ENCODE peak calls at places on chromosomes 11 and 22, in seven cellular contexts. X, S, G, M, Y, D and R are unnamed samples.

GRCh38 chr11:19814421-19814820 is 101.8 kb downstream of the NAV2 start:
- DNase-seq in X (no peak), S (no peak), G (no peak), M (no peak), Y (no peak), D (no peak), R (no peak)

GRCh38 chr22:48205790-48206189 is 1443.3 kb downstream of the TBC1D22A start:
- DNase-seq in X (no peak), S (no peak), G (no peak), M (no peak), Y (no peak), D (no peak), R (no peak)

GRCh38 chr22:32562396-32562795 is 87.8 kb downstream of the FBXO7 start:
- DNase-seq in X (no peak), S (no peak), G (no peak), M (no peak), Y (no peak), D (no peak), R (no peak)

GRCh38 chr22:31300896-31301295 is 8.6 kb upstream of the PIK3IP1 start:
- DNase-seq in X (no peak), S (no peak), G (no peak), M (no peak), Y (no peak), D (no peak), R (no peak)

GRCh38 chr11:70891844-70892380 is 360.5 kb downstream of the SHANK2 start:
- DNase-seq in X (no peak), S (no peak), G (no peak), M (no peak), Y (no peak), D (no peak), R (no peak)

GRCh38 chr11:35144103-35144741 is 5.3 kb downstream of the CD44 start:
- DNase-seq in X (no peak), S (peak), G (no peak), M (no peak), Y (no peak), D (no peak), R (peak)

GRCh38 chr11:75313457-75314272 is 37.8 kb downstream of the ARRB1 start:
- DNase-seq in X (no peak), S (peak), G (no peak), M (no peak), Y (no peak), D (no peak), R (peak)

GRCh38 chr11:16034074-16034473 is 322.3 kb downstream of the SOX6 start:
- DNase-seq in X (no peak), S (no peak), G (no peak), M (no peak), Y (no peak), D (no peak), R (no peak)

GRCh38 chr11:20707876-20708275 is 38.5 kb downstream of the NELL1 start:
- DNase-seq in X (no peak), S (no peak), G (no peak), M (no peak), Y (no peak), D (no peak), R (no peak)

GRCh38 chr22:41217553-41218157 is 12.5 kb downstream of the L3MBTL2 start:
- DNase-seq in X (peak), S (peak), G (no peak), M (no peak), Y (no peak), D (no peak), R (peak)

GRCh38 chr22:48494256-48494967 is 1333.3 kb downstream of the BRD1 start:
- DNase-seq in X (no peak), S (no peak), G (no peak), M (no peak), Y (no peak), D (no peak), R (no peak)

GRCh38 chr11:2564588-2565440 is 120.0 kb downstream of the KCNQ1 start:
- DNase-seq in X (no peak), S (no peak), G (no peak), M (no peak), Y (no peak), D (no peak), R (no peak)

GRCh38 chr22:33957086-33957485 is 36.8 kb upstream of the LARGE1 start:
- DNase-seq in X (no peak), S (no peak), G (no peak), M (no peak), Y (no peak), D (no peak), R (no peak)

GRCh38 chr11:92808009-92808408 is 161.4 kb upstream of the MTNR1B start:
- DNase-seq in X (no peak), S (no peak), G (no peak), M (no peak), Y (no peak), D (no peak), R (no peak)

GRCh38 chr11:1197431-1197885 is 25.4 kb upstream of the MUC5B start:
- DNase-seq in X (no peak), S (no peak), G (no peak), M (no peak), Y (no peak), D (no peak), R (no peak)

GRCh38 chr11:2190670-2191471 is 19.3 kb upstream of the TH start:
- DNase-seq in X (no peak), S (no peak), G (no peak), M (no peak), Y (no peak), D (no peak), R (no peak)

GRCh38 chr11:6667733-6668374 is 12.2 kb upstream of the DCHS1 start:
- DNase-seq in X (no peak), S (peak), G (peak), M (no peak), Y (no peak), D (no peak), R (peak)

GRCh38 chr11:117226388-117227385 is 5.2 kb downstream of the PCSK7 start:
- DNase-seq in X (peak), S (peak), G (peak), M (no peak), Y (peak), D (no peak), R (peak)

GRCh38 chr11:44992181-44992582 is 41.5 kb upstream of the TP53I11 start:
- DNase-seq in X (no peak), S (no peak), G (no peak), M (no peak), Y (peak), D (no peak), R (peak)

GRCh38 chr22:23053051-23053707 is 17.1 kb upstream of the GNAZ start:
- DNase-seq in X (no peak), S (no peak), G (no peak), M (no peak), Y (no peak), D (no peak), R (no peak)

GRCh38 chr11:44036811-44037657 is 10.7 kb upstream of the ACCSL start:
- DNase-seq in X (no peak), S (peak), G (peak), M (peak), Y (peak), D (peak), R (peak)

GRCh38 chr22:32649515-32650200 is 151.8 kb upstream of the TIMP3 start:
- DNase-seq in X (no peak), S (peak), G (no peak), M (no peak), Y (no peak), D (no peak), R (peak)

GRCh38 chr11:6757373-6757967 is 14.3 kb downstream of the OR2AG2 start:
- DNase-seq in X (no peak), S (peak), G (peak), M (peak), Y (peak), D (no peak), R (peak)

GRCh38 chr11:70783356-70783755 is 385.0 kb downstream of the CTTN start:
- DNase-seq in X (no peak), S (no peak), G (no peak), M (no peak), Y (no peak), D (no peak), R (no peak)

GRCh38 chr11:107799245-107799859 is 59.2 kb downstream of the SLC35F2 start:
- DNase-seq in X (peak), S (peak), G (peak), M (no peak), Y (peak), D (peak), R (peak)